ENCODE peak calls at places on chromosome 21, in five cellular contexts. G, T, Q, H and V are unnamed samples.

GRCh38 chr21:44916965-44917364 is 3.7 kb downstream of the ITGB2 start:
- DNase-seq in G (no peak), T (no peak), Q (no peak), H (no peak), V (no peak)

GRCh38 chr21:36454079-36454478 is 25.8 kb downstream of the CLDN14 start:
- DNase-seq in G (no peak), T (no peak), Q (no peak), H (peak; percentile 42), V (no peak)

GRCh38 chr21:35227774-35228173 is 178.7 kb upstream of the RUNX1 start:
- DNase-seq in G (no peak), T (no peak), Q (peak; percentile 0), H (no peak), V (no peak)

GRCh38 chr21:44751799-44752636 is 40.6 kb upstream of the TSPEAR start:
- DNase-seq in G (no peak), T (no peak), Q (no peak), H (no peak), V (no peak)

GRCh38 chr21:28521932-28522826 is 470.5 kb downstream of the LTN1 start:
- DNase-seq in G (peak; percentile 82), T (no peak), Q (no peak), H (no peak), V (no peak)

GRCh38 chr21:29360799-29361765 is 62.4 kb downstream of the BACH1 start:
- DNase-seq in G (no peak), T (no peak), Q (no peak), H (peak; percentile 36), V (no peak)

GRCh38 chr21:44793269-44794030 is 8.2 kb downstream of the UBE2G2 start:
- DNase-seq in G (peak; percentile 66), T (peak; percentile 50), Q (peak; percentile 60), H (peak; percentile 55), V (no peak)

GRCh38 chr21:29812947-29813346 is 126.8 kb downstream of the GRIK1 start:
- DNase-seq in G (no peak), T (no peak), Q (no peak), H (no peak), V (no peak)

GRCh38 chr21:36701912-36702621 is 3.2 kb downstream of the SIM2 start:
- DNase-seq in G (no peak), T (no peak), Q (no peak), H (no peak), V (no peak)

GRCh38 chr21:28899220-28899619 is 93.5 kb downstream of the LTN1 start:
- DNase-seq in G (no peak), T (no peak), Q (no peak), H (no peak), V (no peak)

GRCh38 chr21:36769051-36769867 is 70.3 kb downstream of the SIM2 start:
- DNase-seq in G (peak; percentile 36), T (no peak), Q (no peak), H (no peak), V (no peak)

GRCh38 chr21:36388835-36389234 is 3.6 kb downstream of the CHAF1B start:
- DNase-seq in G (no peak), T (no peak), Q (no peak), H (peak; percentile 31), V (no peak)

GRCh38 chr21:44671911-44672310 is 5.2 kb upstream of the KRTAP12-2 start:
- DNase-seq in G (no peak), T (no peak), Q (no peak), H (no peak), V (no peak)

GRCh38 chr21:23401278-23401677 is 2206.0 kb downstream of the MRPL39 start:
- DNase-seq in G (peak; percentile 1), T (peak; percentile 63), Q (no peak), H (no peak), V (no peak)

GRCh38 chr21:36134820-36135390 is at the start of gene CBR3:
- DNase-seq in G (peak; percentile 37), T (no peak), Q (peak; percentile 39), H (peak; percentile 44), V (no peak)

GRCh38 chr21:31162827-31163226 is 124.6 kb upstream of the KRTAP19-8 start:
- DNase-seq in G (peak; percentile 71), T (no peak), Q (no peak), H (no peak), V (no peak)

GRCh38 chr21:44078411-44078981 is 28.7 kb upstream of the PWP2 start:
- DNase-seq in G (no peak), T (peak; percentile 14), Q (peak; percentile 26), H (no peak), V (no peak)

GRCh38 chr21:26124421-26124833 is 46.1 kb downstream of the APP start:
- DNase-seq in G (peak; percentile 38), T (no peak), Q (no peak), H (no peak), V (no peak)

GRCh38 chr21:18384771-18385170 is 18.8 kb downstream of the TMPRSS15 start:
- DNase-seq in G (peak; percentile 15), T (peak; percentile 45), Q (no peak), H (no peak), V (no peak)

GRCh38 chr21:16713331-16714114 is 799.3 kb upstream of the CXADR start:
- DNase-seq in G (peak; percentile 73), T (no peak), Q (no peak), H (no peak), V (no peak)

GRCh38 chr21:17829472-17829871 is 10.3 kb upstream of the C21orf91 start:
- DNase-seq in G (peak; percentile 35), T (no peak), Q (no peak), H (no peak), V (no peak)

GRCh38 chr21:39715804-39716397 is 29.1 kb upstream of the IGSF5 start:
- DNase-seq in G (peak; percentile 41), T (no peak), Q (no peak), H (peak; percentile 63), V (peak; percentile 38)

GRCh38 chr21:18553786-18554185 is 150.2 kb upstream of the TMPRSS15 start:
- DNase-seq in G (no peak), T (peak; percentile 90), Q (no peak), H (no peak), V (no peak)

GRCh38 chr21:25384782-25385181 is 222.5 kb downstream of the MRPL39 start:
- DNase-seq in G (no peak), T (no peak), Q (no peak), H (no peak), V (no peak)

GRCh38 chr21:26800001-26800400 is 45.2 kb downstream of the ADAMTS1 start:
- DNase-seq in G (peak; percentile 78), T (no peak), Q (no peak), H (no peak), V (no peak)

GRCh38 chr21:16535100-16535418 is 805.3 kb downstream of the USP25 start:
- DNase-seq in G (peak; percentile 96), T (no peak), Q (no peak), H (peak; percentile 61), V (no peak)

GRCh38 chr21:38984982-38985422 is 179.3 kb downstream of the ETS2 start:
- DNase-seq in G (peak; percentile 97), T (no peak), Q (no peak), H (no peak), V (peak; percentile 65)

GRCh38 chr21:28464095-28464494 is 528.6 kb downstream of the LTN1 start:
- DNase-seq in G (no peak), T (no peak), Q (no peak), H (no peak), V (no peak)

GRCh38 chr21:39094847-39095525 is 88.3 kb downstream of the PSMG1 start:
- DNase-seq in G (peak; percentile 37), T (no peak), Q (no peak), H (no peak), V (no peak)

GRCh38 chr21:31108969-31109368 is 70.7 kb upstream of the KRTAP19-8 start:
- DNase-seq in G (peak; percentile 31), T (no peak), Q (no peak), H (no peak), V (no peak)

GRCh38 chr21:28769683-28770082 is 223.0 kb downstream of the LTN1 start:
- DNase-seq in G (peak; percentile 69), T (no peak), Q (no peak), H (no peak), V (no peak)

GRCh38 chr21:27134513-27134912 is 167.6 kb upstream of the ADAMTS5 start:
- DNase-seq in G (peak; percentile 68), T (no peak), Q (no peak), H (no peak), V (no peak)

GRCh38 chr21:44712203-44713028 is 1.0 kb upstream of the TSPEAR start:
- DNase-seq in G (no peak), T (no peak), Q (no peak), H (no peak), V (no peak)

GRCh38 chr21:25733859-25734653 is 648 bp downstream of the ATP5PF start:
- DNase-seq in G (peak; percentile 48), T (peak; percentile 23), Q (no peak), H (no peak), V (peak; percentile 22)

GRCh38 chr21:32279377-32279680 is 480 bp upstream of the MIS18A start:
- DNase-seq in G (no peak), T (no peak), Q (no peak), H (no peak), V (no peak)
- H3K4me3 ChIP-seq in G (peak overlapping the region; percentile 88), T (peak overlapping the region; percentile 98), Q (peak overlapping the region; percentile 73), H (peak overlapping the region; percentile 81), V (peak overlapping the region; percentile 99)

GRCh38 chr21:15050588-15051377 is 14.0 kb downstream of the NRIP1 start:
- DNase-seq in G (no peak), T (no peak), Q (no peak), H (no peak), V (no peak)
- H3K4me3 ChIP-seq in G (no peak overlapping the region), T (no peak overlapping the region), Q (no peak overlapping the region), H (no peak overlapping the region), V (no peak overlapping the region)

GRCh38 chr21:34166468-34166867 is 93.1 kb downstream of the MRPS6 start:
- DNase-seq in G (no peak), T (no peak), Q (no peak), H (no peak), V (no peak)
- H3K4me3 ChIP-seq in G (no peak overlapping the region), T (no peak overlapping the region), Q (no peak overlapping the region), H (no peak overlapping the region), V (no peak overlapping the region)

GRCh38 chr21:42404534-42404933 is 832 bp downstream of the UBASH3A start:
- DNase-seq in G (no peak), T (no peak), Q (no peak), H (no peak), V (no peak)
- H3K4me3 ChIP-seq in G (no peak overlapping the region), T (no peak overlapping the region), Q (peak overlapping the region; percentile 70), H (no peak overlapping the region), V (no peak overlapping the region)

GRCh38 chr21:14916676-14917141 is 148.1 kb downstream of the NRIP1 start:
- DNase-seq in G (peak; percentile 22), T (peak; percentile 81), Q (no peak), H (no peak), V (no peak)
- H3K4me3 ChIP-seq in G (no peak overlapping the region), T (no peak overlapping the region), Q (no peak overlapping the region), H (no peak overlapping the region), V (no peak overlapping the region)